ENCODE peak calls at places on chromosomes 2 and 18, in six cellular contexts. Q, G, N, H, V and U are unnamed samples.

GRCh38 chr2:42809876-42810125 is 17.4 kb upstream of the HAAO start:
- DNase-seq in Q (no peak), G (peak; percentile 93), N (peak; percentile 93), H (peak; percentile 50), V (peak; percentile 95), U (no peak)

GRCh38 chr18:5894215-5894612 is 1.1 kb downstream of the TMEM200C start:
- DNase-seq in Q (no peak), G (no peak), N (no peak), H (no peak), V (no peak), U (no peak)

GRCh38 chr2:68385907-68386287 is 20.8 kb downstream of the PLEK start:
- DNase-seq in Q (no peak), G (no peak), N (no peak), H (no peak), V (no peak), U (no peak)

GRCh38 chr18:33854086-33854826 is 276.2 kb downstream of the ASXL3 start:
- DNase-seq in Q (no peak), G (no peak), N (no peak), H (no peak), V (no peak), U (no peak)

GRCh38 chr18:67916142-67916541 is 399.6 kb upstream of the DSEL start:
- DNase-seq in Q (no peak), G (no peak), N (no peak), H (peak; percentile 22), V (no peak), U (no peak)

GRCh38 chr18:23740105-23740830 is 51.0 kb downstream of the LAMA3 start:
- DNase-seq in Q (no peak), G (no peak), N (peak; percentile 62), H (no peak), V (no peak), U (no peak)

GRCh38 chr2:118881490-118882129 is 34.2 kb upstream of the EN1 start:
- DNase-seq in Q (peak; percentile 16), G (no peak), N (peak; percentile 48), H (peak; percentile 8), V (no peak), U (no peak)

GRCh38 chr2:234773764-234774409 is 177.9 kb upstream of the SH3BP4 start:
- DNase-seq in Q (no peak), G (no peak), N (no peak), H (no peak), V (no peak), U (no peak)

GRCh38 chr2:174218773-174219172 is 29.6 kb downstream of the OLA1 start:
- DNase-seq in Q (no peak), G (no peak), N (no peak), H (no peak), V (no peak), U (no peak)

GRCh38 chr2:11532434-11533055 is 1.3 kb upstream of the GREB1 start:
- DNase-seq in Q (no peak), G (no peak), N (peak; percentile 50), H (no peak), V (no peak), U (no peak)

GRCh38 chr2:129957891-129958290 is 21.6 kb upstream of the RAB6C start:
- DNase-seq in Q (no peak), G (no peak), N (no peak), H (no peak), V (no peak), U (no peak)

GRCh38 chr18:3624818-3625716 is 175.1 kb downstream of the TGIF1 start:
- DNase-seq in Q (peak; percentile 35), G (no peak), N (peak; percentile 95), H (peak; percentile 90), V (no peak), U (peak; percentile 94)

GRCh38 chr18:51279367-51279984 is 82.0 kb upstream of the MEX3C start:
- DNase-seq in Q (no peak), G (no peak), N (no peak), H (no peak), V (no peak), U (no peak)

GRCh38 chr2:212548459-212548815 is 9.8 kb upstream of the ERBB4 start:
- DNase-seq in Q (peak; percentile 22), G (no peak), N (peak; percentile 54), H (no peak), V (no peak), U (no peak)

GRCh38 chr2:39260087-39260486 is 16.3 kb upstream of the CDKL4 start:
- DNase-seq in Q (no peak), G (no peak), N (no peak), H (no peak), V (no peak), U (no peak)

GRCh38 chr2:39252888-39253518 is 9.2 kb upstream of the CDKL4 start:
- DNase-seq in Q (no peak), G (no peak), N (no peak), H (no peak), V (no peak), U (no peak)

DNA sequence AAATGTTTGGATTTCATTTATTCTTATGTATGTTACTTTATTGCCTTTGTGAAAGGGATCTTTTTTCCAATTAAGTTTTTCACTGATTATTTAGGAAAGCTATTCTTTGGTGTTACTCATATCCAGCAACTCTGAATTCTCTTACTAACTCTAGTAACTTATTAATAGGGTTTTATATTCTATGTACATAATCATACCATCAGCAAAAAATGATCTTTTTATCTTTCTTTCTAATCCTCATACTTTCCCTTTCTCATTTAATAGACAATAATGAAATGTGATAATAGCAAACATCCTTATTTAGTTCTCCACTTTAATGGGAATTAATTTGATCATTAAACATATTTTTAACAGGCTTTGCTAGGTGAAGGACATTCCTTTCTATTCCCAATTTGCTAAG is 12.3 kb upstream of the CDKL4 start:
- DNase-seq in Q (no peak), G (no peak), N (no peak), H (no peak), V (no peak), U (no peak)
- H3K4me3 ChIP-seq in Q (no peak overlapping the region), G (no peak overlapping the region), N (no peak overlapping the region), H (no peak overlapping the region), V (no peak overlapping the region), U (no peak overlapping the region)

GRCh38 chr2:233064526-233065199 is 4.5 kb downstream of the INPP5D start:
- DNase-seq in Q (no peak), G (peak; percentile 58), N (peak; percentile 19), H (no peak), V (peak; percentile 28), U (no peak)

GRCh38 chr2:233062946-233063268 is 2.8 kb downstream of the INPP5D start:
- DNase-seq in Q (no peak), G (peak; percentile 4), N (no peak), H (no peak), V (no peak), U (no peak)

GRCh38 chr2:233063976-233064411 is 3.9 kb downstream of the INPP5D start:
- DNase-seq in Q (no peak), G (peak; percentile 67), N (no peak), H (no peak), V (no peak), U (no peak)

GRCh38 chr2:233062447-233062842 is 2.3 kb downstream of the INPP5D start:
- DNase-seq in Q (no peak), G (peak; percentile 49), N (no peak), H (no peak), V (peak; percentile 50), U (no peak)

GRCh38 chr2:233063269-233063975 is 3.3 kb downstream of the INPP5D start:
- DNase-seq in Q (no peak), G (peak; percentile 75), N (no peak), H (no peak), V (peak; percentile 62), U (no peak)
- H3K4me3 ChIP-seq in Q (peak overlapping the region; percentile 51), G (peak overlapping the region; percentile 43), N (no peak overlapping the region), H (no peak overlapping the region), V (no peak overlapping the region), U (no peak overlapping the region)

GRCh38 chr18:8031496-8031895 is 464.4 kb downstream of the PTPRM start:
- DNase-seq in Q (no peak), G (no peak), N (no peak), H (no peak), V (no peak), U (no peak)
- H3K4me3 ChIP-seq in Q (no peak overlapping the region), G (no peak overlapping the region), N (no peak overlapping the region), H (no peak overlapping the region), V (no peak overlapping the region), U (no peak overlapping the region)

DNA sequence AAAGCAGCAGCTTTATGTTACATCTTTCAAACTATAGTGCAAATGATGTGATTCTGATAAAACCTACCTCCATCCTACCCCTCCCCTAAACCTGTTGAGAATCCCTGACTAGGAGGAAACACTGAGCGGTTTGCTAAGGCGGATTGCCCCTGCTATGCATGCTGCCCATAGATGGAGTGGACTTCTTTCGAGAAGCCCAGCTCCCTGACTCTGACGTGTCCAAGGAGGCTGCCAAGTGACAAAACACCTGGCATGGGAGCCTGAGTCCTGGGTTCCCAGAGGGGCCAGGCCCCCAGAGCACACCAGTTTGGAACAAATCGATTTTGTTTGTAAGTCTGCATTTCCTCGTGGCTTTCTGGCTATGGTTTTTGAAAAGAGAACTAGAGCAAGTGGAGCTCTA is 1.4 kb upstream of the UXS1 start:
- DNase-seq in Q (no peak), G (no peak), N (no peak), H (no peak), V (no peak), U (no peak)
- H3K4me3 ChIP-seq in Q (no peak overlapping the region), G (no peak overlapping the region), N (no peak overlapping the region), H (no peak overlapping the region), V (no peak overlapping the region), U (no peak overlapping the region)

GRCh38 chr2:39136799-39137198 is 15.9 kb upstream of the SOS1 start:
- DNase-seq in Q (no peak), G (no peak), N (no peak), H (no peak), V (no peak), U (no peak)
- H3K4me3 ChIP-seq in Q (no peak overlapping the region), G (no peak overlapping the region), N (no peak overlapping the region), H (no peak overlapping the region), V (no peak overlapping the region), U (no peak overlapping the region)

GRCh38 chr2:230685165-230685560 is 27.5 kb upstream of the CAB39 start:
- DNase-seq in Q (no peak), G (no peak), N (no peak), H (no peak), V (no peak), U (no peak)
- H3K4me3 ChIP-seq in Q (no peak overlapping the region), G (no peak overlapping the region), N (no peak overlapping the region), H (no peak overlapping the region), V (no peak overlapping the region), U (no peak overlapping the region)